ENCODE peak calls at places on chromosome 20, in four cellular contexts. H is pancreas, Q is heart right ventricle, I is tibial artery. F is an unnamed sample.

GRCh38 chr20:46073443-46073842 is 16.3 kb downstream of the NCOA5 start:
- DNase-seq in H (no peak), Q (no peak), I (no peak), F (no peak)

GRCh38 chr20:33442136-33443005 is 1.2 kb downstream of the SNTA1 start:
- DNase-seq in H (peak; percentile 35), Q (no peak), I (no peak), F (no peak)

GRCh38 chr20:3311623-3312022 is 72.6 kb upstream of the SLC4A11 start:
- DNase-seq in H (no peak), Q (no peak), I (no peak), F (no peak)

GRCh38 chr20:44070139-44070900 is 116.7 kb downstream of the JPH2 start:
- DNase-seq in H (no peak), Q (no peak), I (no peak), F (no peak)

GRCh38 chr20:36051318-36052116 is 83.1 kb downstream of the CNBD2 start:
- DNase-seq in H (no peak), Q (no peak), I (no peak), F (no peak)

GRCh38 chr20:47951521-47951951 is 166.3 kb upstream of the SULF2 start:
- DNase-seq in H (no peak), Q (no peak), I (no peak), F (no peak)

GRCh38 chr20:39318911-39319310 is 356.8 kb downstream of the DHX35 start:
- DNase-seq in H (no peak), Q (no peak), I (no peak), F (no peak)

GRCh38 chr20:62597416-62598115 is 44.7 kb upstream of the SLCO4A1 start:
- DNase-seq in H (peak; percentile 25), Q (no peak), I (no peak), F (no peak)

GRCh38 chr20:35743693-35744491 is 1.8 kb upstream of the RBM39 start:
- DNase-seq in H (no peak), Q (no peak), I (no peak), F (peak; percentile 58)

GRCh38 chr20:62860924-62861691 is 514 bp downstream of the TCFL5 start:
- DNase-seq in H (peak; percentile 63), Q (no peak), I (no peak), F (no peak)

GRCh38 chr20:50012282-50013263 is 29.8 kb downstream of the SNAI1 start:
- DNase-seq in H (no peak), Q (no peak), I (no peak), F (no peak)

GRCh38 chr20:44097521-44098255 is 89.3 kb downstream of the JPH2 start:
- DNase-seq in H (no peak), Q (no peak), I (no peak), F (no peak)

GRCh38 chr20:53736122-53736756 is 142.6 kb upstream of the ZNF217 start:
- DNase-seq in H (no peak), Q (no peak), I (no peak), F (no peak)

GRCh38 chr20:61117725-61118124 is 134.3 kb upstream of the CDH4 start:
- DNase-seq in H (no peak), Q (no peak), I (no peak), F (no peak)

GRCh38 chr20:51206032-51206662 is 183.2 kb upstream of the KCNG1 start:
- DNase-seq in H (no peak), Q (no peak), I (no peak), F (no peak)

GRCh38 chr20:53750827-53751393 is 157.3 kb upstream of the ZNF217 start:
- DNase-seq in H (no peak), Q (no peak), I (no peak), F (no peak)

GRCh38 chr20:52191132-52191435 is 495 bp downstream of the ZFP64 start:
- DNase-seq in H (no peak), Q (no peak), I (no peak), F (no peak)

GRCh38 chr20:56429496-56429895 is 17.4 kb downstream of the CASS4 start:
- DNase-seq in H (no peak), Q (no peak), I (peak; percentile 15), F (no peak)

GRCh38 chr20:57089701-57090144 is 176.7 kb downstream of the BMP7 start:
- DNase-seq in H (peak; percentile 79), Q (peak; percentile 35), I (no peak), F (peak; percentile 73)

GRCh38 chr20:38452880-38453624 is 17.9 kb upstream of the SNHG17 start:
- DNase-seq in H (no peak), Q (peak; percentile 31), I (no peak), F (no peak)

GRCh38 chr20:32670773-32671455 is 2.8 kb downstream of the C20orf203 start:
- DNase-seq in H (no peak), Q (no peak), I (no peak), F (no peak)

DNA sequence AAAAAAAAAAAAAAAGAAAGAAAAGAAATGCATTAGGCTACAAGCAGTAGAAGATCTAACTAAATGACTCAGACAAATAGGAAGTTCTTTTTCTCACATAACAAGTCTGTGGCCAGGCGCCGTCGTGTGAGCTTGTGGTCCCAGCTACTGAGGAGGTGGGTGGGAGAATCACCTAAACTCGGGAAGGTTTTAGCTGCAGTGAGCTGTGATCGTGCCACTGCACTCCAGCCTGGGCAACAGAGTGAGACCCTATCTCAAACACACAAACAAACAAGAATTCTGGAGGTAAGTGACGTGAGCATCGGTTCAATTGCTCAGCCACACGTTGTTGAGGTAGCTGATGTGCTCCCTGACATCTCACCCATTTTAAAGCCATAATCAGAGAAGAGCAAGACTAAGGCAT is 37.9 kb upstream of the SLC23A2 start:
- DNase-seq in H (no peak), Q (no peak), I (no peak), F (no peak)
- TF ChIP-seq CTCF in H (no peak), Q (no peak), I (no peak), F (no peak)

DNA sequence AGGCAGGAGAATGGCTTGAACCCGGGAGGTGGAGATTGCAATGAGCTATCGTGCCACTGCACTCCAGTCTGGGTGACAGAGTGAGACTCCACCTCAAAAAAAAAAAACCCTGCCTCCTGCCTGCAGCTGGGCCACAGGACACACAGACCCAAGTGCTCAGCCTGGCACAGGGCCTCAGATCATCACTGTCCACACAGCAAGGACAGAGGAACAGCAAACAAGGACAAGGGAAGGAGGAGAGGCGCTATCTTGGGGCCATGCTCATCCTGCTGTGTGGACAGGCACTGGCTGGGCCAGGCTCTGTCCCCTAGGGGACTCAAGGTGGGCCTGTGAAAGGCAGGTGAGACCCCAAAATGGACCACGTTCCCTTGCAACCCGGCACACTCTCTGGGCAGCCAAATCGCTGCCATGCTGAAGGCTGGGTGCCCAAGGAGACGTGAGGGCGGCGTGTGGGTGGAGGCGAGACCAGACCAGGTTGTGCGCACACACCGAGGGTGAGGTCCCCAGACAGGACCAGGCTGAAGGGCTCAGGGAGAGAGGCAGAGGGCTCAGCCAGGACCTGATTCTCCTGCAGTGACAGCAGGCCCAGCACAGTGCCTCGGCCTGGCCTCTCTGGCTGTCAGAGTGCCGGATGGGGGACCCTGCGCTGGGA is 9.1 kb downstream of the UCKL1 start:
- DNase-seq in H (peak; percentile 36), Q (no peak), I (no peak), F (no peak)
- H3K4me1 ChIP-seq in H (peaks cover 23% of the 10 kb centered on the region), Q (peaks cover 98% of the 10 kb centered on the region), I (peaks cover 41% of the 10 kb centered on the region), F (peaks cover 69% of the 10 kb centered on the region)

GRCh38 chr20:21396921-21397340 is 395 bp downstream of the NKX2-4 start:
- DNase-seq in H (peak; percentile 19), Q (no peak), I (no peak), F (no peak)

GRCh38 chr20:21394120-21394519 is 3.2 kb downstream of the NKX2-4 start:
- DNase-seq in H (no peak), Q (no peak), I (no peak), F (no peak)

GRCh38 chr20:21395666-21396044 is 1.7 kb downstream of the NKX2-4 start:
- DNase-seq in H (no peak), Q (no peak), I (no peak), F (no peak)

GRCh38 chr20:21396045-21396893 is 1.1 kb downstream of the NKX2-4 start:
- DNase-seq in H (peak; percentile 18), Q (no peak), I (no peak), F (peak; percentile 47)

DNA sequence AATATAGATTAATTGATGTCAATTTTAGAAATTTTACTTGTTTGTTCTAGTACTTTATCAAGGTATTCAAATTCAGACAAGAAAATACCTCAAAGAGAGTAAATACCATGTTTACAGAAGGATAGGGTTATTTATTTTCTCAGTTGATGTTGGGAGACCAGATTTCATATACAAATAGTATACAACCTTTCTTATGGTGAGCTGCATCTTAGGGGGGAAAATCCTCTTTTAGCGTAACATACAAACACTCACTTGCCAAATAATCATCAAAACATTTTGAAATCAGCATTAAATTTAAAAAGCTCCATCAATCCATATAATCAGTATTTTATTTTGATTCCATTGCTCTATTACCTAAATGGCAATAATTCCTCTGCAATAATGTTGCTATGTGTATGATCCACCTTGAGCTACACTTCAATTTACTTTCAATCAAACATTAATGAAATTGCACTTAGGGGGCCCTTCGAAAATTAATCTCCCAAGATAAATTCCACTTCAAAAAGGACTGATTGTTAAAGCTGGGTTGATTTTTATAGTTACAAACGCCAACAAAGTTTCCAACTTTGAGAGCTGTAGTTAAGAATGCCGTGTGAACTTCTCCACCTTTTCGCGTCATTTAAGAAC is 2.2 kb downstream of the NKX2-4 start:
- DNase-seq in H (no peak), Q (no peak), I (no peak), F (no peak)
- H3K4me3 ChIP-seq in H (no peak overlapping the region), Q (no peak overlapping the region), I (no peak overlapping the region), F (no peak overlapping the region)

GRCh38 chr20:22248052-22248667 is 336.2 kb downstream of the FOXA2 start:
- DNase-seq in H (no peak), Q (no peak), I (no peak), F (no peak)
- TF ChIP-seq CTCF in H (no peak), Q (no peak), I (no peak), F (peak; percentile 36)

GRCh38 chr20:41001497-41001896 is 27.1 kb upstream of the TOP1 start:
- DNase-seq in H (no peak), Q (no peak), I (no peak), F (no peak)
- H3K4me1 ChIP-seq in H (peaks cover 5% of the 10 kb centered on the region), Q (peaks cover 41% of the 10 kb centered on the region), I (no peaks in the 10 kb centered on the region), F (peaks cover 53% of the 10 kb centered on the region)

GRCh38 chr20:41668057-41668749 is 50.0 kb upstream of the CHD6 start:
- DNase-seq in H (no peak), Q (no peak), I (no peak), F (no peak)

GRCh38 chr20:41669708-41670263 is 51.6 kb upstream of the CHD6 start:
- DNase-seq in H (no peak), Q (no peak), I (no peak), F (no peak)

DNA sequence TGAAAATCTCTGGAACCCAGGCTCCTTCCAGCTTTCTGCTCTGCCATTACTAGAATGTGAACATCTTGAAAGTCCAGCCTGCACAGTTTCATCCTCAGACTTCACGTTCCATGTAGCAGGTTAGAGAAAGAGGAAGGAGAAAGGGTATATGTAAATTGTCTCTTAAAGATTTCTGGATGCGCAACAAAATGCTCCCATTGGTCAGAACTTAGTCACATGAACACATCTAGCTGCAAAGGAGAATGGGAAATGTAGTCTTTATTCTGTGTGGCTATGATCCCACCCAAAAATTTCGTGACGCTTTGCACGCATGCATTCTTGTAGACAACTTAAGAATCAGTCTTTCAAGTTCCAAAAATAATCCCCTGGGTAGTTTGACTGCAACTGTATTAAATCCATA is 46.4 kb upstream of the CHD6 start:
- DNase-seq in H (no peak), Q (no peak), I (no peak), F (no peak)
- H3K4me3 ChIP-seq in H (no peak overlapping the region), Q (no peak overlapping the region), I (no peak overlapping the region), F (no peak overlapping the region)

F was measured in lower lobe of right lung.